ENCODE peak calls at places on chromosomes 3 and 15, in eight cellular contexts. R, U, V, T, N, L, B and Q are unnamed samples.

GRCh38 chr3:82927309-82928253 is 1166.1 kb upstream of the GBE1 start:
- DNase-seq in R (no peak), U (no peak), V (peak), T (no peak), N (no peak), L (no peak), B (no peak), Q (no peak)

GRCh38 chr3:117486709-117487394 is 777.3 kb downstream of the TUSC7 start:
- DNase-seq in R (no peak), U (no peak), V (peak), T (peak), N (no peak), L (no peak), B (no peak), Q (no peak)

GRCh38 chr3:71087109-71088018 is 496.2 kb downstream of the FOXP1 start:
- DNase-seq in R (peak), U (peak), V (no peak), T (peak), N (no peak), L (peak), B (no peak), Q (no peak)

GRCh38 chr3:160754371-160754854 is 1.6 kb upstream of the PPM1L start:
- DNase-seq in R (peak), U (no peak), V (peak), T (peak), N (peak), L (peak), B (peak), Q (peak)

GRCh38 chr3:111749171-111750170 is 109.6 kb upstream of the PHLDB2 start:
- DNase-seq in R (no peak), U (no peak), V (peak), T (no peak), N (no peak), L (no peak), B (no peak), Q (no peak)

GRCh38 chr15:101090460-101090853 is 161.4 kb downstream of the CHSY1 start:
- DNase-seq in R (no peak), U (no peak), V (no peak), T (no peak), N (no peak), L (no peak), B (no peak), Q (no peak)

GRCh38 chr3:190083631-190084030 is 37.1 kb downstream of the P3H2 start:
- DNase-seq in R (no peak), U (no peak), V (no peak), T (no peak), N (no peak), L (no peak), B (no peak), Q (no peak)

GRCh38 chr3:149330609-149331008 is 2.8 kb downstream of the TM4SF18 start:
- DNase-seq in R (peak), U (no peak), V (peak), T (no peak), N (no peak), L (peak), B (no peak), Q (no peak)

GRCh38 chr3:11282250-11283125 is 10.3 kb downstream of the ATG7 start:
- DNase-seq in R (peak), U (no peak), V (peak), T (no peak), N (peak), L (no peak), B (peak), Q (peak)

GRCh38 chr3:188749010-188749617 is 422.7 kb upstream of the TPRG1 start:
- DNase-seq in R (no peak), U (peak), V (peak), T (peak), N (no peak), L (no peak), B (no peak), Q (no peak)

GRCh38 chr15:88695046-88695445 is 56.2 kb downstream of the ISG20 start:
- DNase-seq in R (no peak), U (no peak), V (no peak), T (no peak), N (no peak), L (peak), B (no peak), Q (no peak)

GRCh38 chr3:65810277-65810676 is 228.4 kb downstream of the MAGI1 start:
- DNase-seq in R (no peak), U (no peak), V (no peak), T (no peak), N (no peak), L (no peak), B (no peak), Q (no peak)

GRCh38 chr15:78667578-78668236 is 26.7 kb upstream of the CHRNB4 start:
- DNase-seq in R (no peak), U (no peak), V (no peak), T (no peak), N (no peak), L (no peak), B (no peak), Q (no peak)

GRCh38 chr3:170470063-170471006 is 51.7 kb downstream of the CLDN11 start:
- DNase-seq in R (no peak), U (no peak), V (peak), T (no peak), N (peak), L (peak), B (no peak), Q (no peak)

GRCh38 chr15:78626611-78627010 is 5.8 kb upstream of the CHRNA3 start:
- DNase-seq in R (no peak), U (no peak), V (peak), T (no peak), N (no peak), L (no peak), B (no peak), Q (no peak)